ENCODE peak calls at places on chromosomes 1 and 21, in nine cellular contexts. One of them, this sample, is unnamed.

GRCh38 chr1:228542981-228543380 is 55.8 kb downstream of the RNF187 start:
- DNase-seq in heart right ventricle: no peak
- DNase-seq in spleen: peak; percentile 3
- DNase-seq in tibial artery: peak; percentile 10
- DNase-seq in ovary: no peak
- DNase-seq in body of pancreas: no peak
- DNase-seq in heart left ventricle: no peak
- DNase-seq in hepatocyte: no peak
- DNase-seq in uterus: no peak
- DNase-seq in this sample: no peak

GRCh38 chr1:150151291-150152181 is 1.8 kb downstream of the PLEKHO1 start:
- DNase-seq in heart left ventricle: peak; percentile 39
- DNase-seq in hepatocyte: no peak
- DNase-seq in ovary: peak; percentile 51
- DNase-seq in uterus: peak; percentile 43
- DNase-seq in heart right ventricle: peak; percentile 32
- DNase-seq in spleen: peak; percentile 94
- DNase-seq in tibial artery: no peak
- DNase-seq in body of pancreas: no peak
- DNase-seq in this sample: peak; percentile 72

GRCh38 chr1:70134148-70134547 is 71.2 kb downstream of the LRRC40 start:
- DNase-seq in ovary: no peak
- DNase-seq in heart right ventricle: no peak
- DNase-seq in heart left ventricle: no peak
- DNase-seq in uterus: no peak
- DNase-seq in tibial artery: no peak
- DNase-seq in body of pancreas: no peak
- DNase-seq in spleen: no peak
- DNase-seq in hepatocyte: no peak
- DNase-seq in this sample: no peak

GRCh38 chr1:99648107-99648506 is 2.2 kb downstream of the PALMD start:
- DNase-seq in heart right ventricle: peak; percentile 74
- DNase-seq in spleen: no peak
- DNase-seq in tibial artery: no peak
- DNase-seq in uterus: peak; percentile 63
- DNase-seq in heart left ventricle: peak; percentile 83
- DNase-seq in body of pancreas: peak; percentile 10
- DNase-seq in hepatocyte: peak; percentile 21
- DNase-seq in ovary: no peak
- DNase-seq in this sample: no peak

GRCh38 chr1:247448107-247448778 is 9.7 kb downstream of the OR2B11 start:
- DNase-seq in body of pancreas: peak; percentile 71
- DNase-seq in uterus: peak; percentile 57
- DNase-seq in tibial artery: peak; percentile 72
- DNase-seq in heart right ventricle: peak; percentile 71
- DNase-seq in ovary: peak; percentile 78
- DNase-seq in spleen: peak; percentile 86
- DNase-seq in hepatocyte: peak; percentile 63
- DNase-seq in heart left ventricle: peak; percentile 52
- DNase-seq in this sample: no peak

GRCh38 chr1:44801491-44802305 is 1.5 kb downstream of the PLK3 start:
- DNase-seq in uterus: no peak
- DNase-seq in heart left ventricle: no peak
- DNase-seq in tibial artery: no peak
- DNase-seq in heart right ventricle: no peak
- DNase-seq in ovary: peak; percentile 46
- DNase-seq in body of pancreas: no peak
- DNase-seq in hepatocyte: peak; percentile 25
- DNase-seq in spleen: peak; percentile 84
- DNase-seq in this sample: no peak

GRCh38 chr1:164635784-164636729 is 77.1 kb downstream of the PBX1 start:
- DNase-seq in hepatocyte: peak; percentile 61
- DNase-seq in body of pancreas: peak; percentile 85
- DNase-seq in heart right ventricle: no peak
- DNase-seq in uterus: peak; percentile 53
- DNase-seq in tibial artery: no peak
- DNase-seq in spleen: no peak
- DNase-seq in ovary: no peak
- DNase-seq in heart left ventricle: no peak
- DNase-seq in this sample: no peak

GRCh38 chr1:234065794-234066447 is 161.4 kb downstream of the SLC35F3 start:
- DNase-seq in heart right ventricle: peak; percentile 77
- DNase-seq in body of pancreas: peak; percentile 89
- DNase-seq in hepatocyte: peak; percentile 84
- DNase-seq in ovary: peak; percentile 69
- DNase-seq in heart left ventricle: peak; percentile 52
- DNase-seq in tibial artery: no peak
- DNase-seq in spleen: peak; percentile 87
- DNase-seq in uterus: peak; percentile 46
- DNase-seq in this sample: peak; percentile 38

GRCh38 chr1:10932088-10932487 is 80.4 kb upstream of the TARDBP start:
- DNase-seq in tibial artery: no peak
- DNase-seq in heart left ventricle: no peak
- DNase-seq in ovary: no peak
- DNase-seq in heart right ventricle: no peak
- DNase-seq in spleen: no peak
- DNase-seq in hepatocyte: no peak
- DNase-seq in uterus: no peak
- DNase-seq in body of pancreas: no peak
- DNase-seq in this sample: no peak

GRCh38 chr1:66434096-66434495 is 99.9 kb upstream of the SGIP1 start:
- DNase-seq in body of pancreas: peak; percentile 12
- DNase-seq in heart right ventricle: no peak
- DNase-seq in spleen: no peak
- DNase-seq in ovary: no peak
- DNase-seq in uterus: no peak
- DNase-seq in tibial artery: no peak
- DNase-seq in hepatocyte: no peak
- DNase-seq in heart left ventricle: no peak
- DNase-seq in this sample: no peak

GRCh38 chr1:97332716-97333115 is 588.1 kb downstream of the DPYD start:
- DNase-seq in heart right ventricle: no peak
- DNase-seq in body of pancreas: no peak
- DNase-seq in spleen: no peak
- DNase-seq in ovary: no peak
- DNase-seq in hepatocyte: no peak
- DNase-seq in heart left ventricle: no peak
- DNase-seq in tibial artery: no peak
- DNase-seq in uterus: no peak
- DNase-seq in this sample: no peak

GRCh38 chr1:8040586-8040985 is 14.5 kb upstream of the ERRFI1 start:
- DNase-seq in heart left ventricle: peak; percentile 70
- DNase-seq in uterus: peak; percentile 60
- DNase-seq in heart right ventricle: peak; percentile 23
- DNase-seq in ovary: no peak
- DNase-seq in hepatocyte: peak; percentile 85
- DNase-seq in tibial artery: peak; percentile 90
- DNase-seq in spleen: no peak
- DNase-seq in body of pancreas: peak; percentile 94
- DNase-seq in this sample: no peak

GRCh38 chr1:3349161-3349967 is 105.1 kb upstream of the ARHGEF16 start:
- DNase-seq in hepatocyte: peak; percentile 77
- DNase-seq in tibial artery: no peak
- DNase-seq in uterus: no peak
- DNase-seq in heart right ventricle: peak; percentile 82
- DNase-seq in body of pancreas: no peak
- DNase-seq in ovary: no peak
- DNase-seq in heart left ventricle: peak; percentile 89
- DNase-seq in spleen: no peak
- DNase-seq in this sample: no peak

GRCh38 chr1:23561813-23562100 is 2.5 kb upstream of the ID3 start:
- DNase-seq in heart left ventricle: no peak
- DNase-seq in hepatocyte: no peak
- DNase-seq in ovary: no peak
- DNase-seq in uterus: no peak
- DNase-seq in tibial artery: no peak
- DNase-seq in heart right ventricle: no peak
- DNase-seq in body of pancreas: no peak
- DNase-seq in spleen: no peak
- DNase-seq in this sample: no peak

GRCh38 chr1:30704271-30704670 is 19.1 kb downstream of the MATN1 start:
- DNase-seq in tibial artery: peak; percentile 85
- DNase-seq in hepatocyte: no peak
- DNase-seq in body of pancreas: no peak
- DNase-seq in heart right ventricle: no peak
- DNase-seq in uterus: peak; percentile 82
- DNase-seq in ovary: no peak
- DNase-seq in spleen: no peak
- DNase-seq in heart left ventricle: no peak
- DNase-seq in this sample: no peak

GRCh38 chr1:68121536-68121935 is 71.1 kb upstream of the DIRAS3 start:
- DNase-seq in tibial artery: no peak
- DNase-seq in heart right ventricle: no peak
- DNase-seq in spleen: no peak
- DNase-seq in uterus: no peak
- DNase-seq in ovary: no peak
- DNase-seq in hepatocyte: no peak
- DNase-seq in heart left ventricle: no peak
- DNase-seq in body of pancreas: no peak
- DNase-seq in this sample: no peak

GRCh38 chr21:42056996-42057689 is 14.0 kb upstream of the UMODL1 start:
- DNase-seq in body of pancreas: peak; percentile 76
- DNase-seq in heart left ventricle: no peak
- DNase-seq in uterus: no peak
- DNase-seq in heart right ventricle: no peak
- DNase-seq in hepatocyte: peak; percentile 77
- DNase-seq in spleen: peak; percentile 68
- DNase-seq in tibial artery: peak; percentile 82
- DNase-seq in ovary: no peak
- DNase-seq in this sample: no peak

DNA sequence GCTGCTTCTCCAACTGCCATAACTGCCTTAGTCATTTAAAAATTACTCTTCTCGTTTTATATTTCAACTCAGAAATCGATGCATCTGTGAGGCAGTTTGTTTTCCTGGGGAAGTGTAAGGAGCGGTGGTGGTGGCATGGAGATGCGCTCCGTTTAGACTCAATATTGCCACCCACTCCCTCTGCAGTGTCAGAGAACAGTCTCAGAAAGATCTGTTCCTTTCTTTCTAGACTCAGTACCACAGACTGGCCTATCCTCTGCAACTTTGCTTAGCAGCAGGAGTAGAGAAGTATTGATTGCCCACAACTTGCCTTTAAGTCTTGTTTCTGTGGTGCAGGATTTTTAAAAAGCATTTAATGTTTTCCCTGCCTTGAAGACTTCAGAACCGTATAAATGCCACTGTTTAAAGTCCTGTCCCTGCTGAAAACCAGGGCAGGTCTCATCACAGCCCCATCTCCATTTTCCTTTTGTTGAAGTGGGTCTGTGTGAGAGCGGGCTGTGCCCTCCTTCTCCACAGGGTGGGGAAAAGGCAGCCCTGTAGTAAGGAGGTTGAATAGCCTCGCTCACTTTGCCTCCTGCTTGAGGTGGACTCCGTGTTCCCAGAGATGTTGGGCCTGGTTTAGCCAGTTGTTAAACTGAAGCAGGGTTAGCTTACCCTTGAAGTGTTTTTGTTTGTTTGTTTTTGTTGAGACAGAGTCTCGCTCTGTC is 105.2 kb downstream of the NFIA start:
- DNase-seq in spleen: no peak
- DNase-seq in heart left ventricle: no peak
- DNase-seq in tibial artery: no peak
- DNase-seq in heart right ventricle: no peak
- DNase-seq in uterus: no peak
- DNase-seq in hepatocyte: no peak
- DNase-seq in ovary: no peak
- DNase-seq in body of pancreas: no peak
- DNase-seq in this sample: no peak
- H3K27ac ChIP-seq in spleen: no peak overlapping the region
- H3K27ac ChIP-seq in heart left ventricle: no peak overlapping the region
- H3K27ac ChIP-seq in tibial artery: peak overlapping the region; percentile 84
- H3K27ac ChIP-seq in heart right ventricle: no peak overlapping the region
- H3K27ac ChIP-seq in uterus: no peak overlapping the region
- H3K27ac ChIP-seq in hepatocyte: no peak overlapping the region
- H3K27ac ChIP-seq in ovary: no peak overlapping the region
- H3K27ac ChIP-seq in body of pancreas: peak overlapping the region; percentile 17
- H3K27ac ChIP-seq in this sample: no peak overlapping the region

DNA sequence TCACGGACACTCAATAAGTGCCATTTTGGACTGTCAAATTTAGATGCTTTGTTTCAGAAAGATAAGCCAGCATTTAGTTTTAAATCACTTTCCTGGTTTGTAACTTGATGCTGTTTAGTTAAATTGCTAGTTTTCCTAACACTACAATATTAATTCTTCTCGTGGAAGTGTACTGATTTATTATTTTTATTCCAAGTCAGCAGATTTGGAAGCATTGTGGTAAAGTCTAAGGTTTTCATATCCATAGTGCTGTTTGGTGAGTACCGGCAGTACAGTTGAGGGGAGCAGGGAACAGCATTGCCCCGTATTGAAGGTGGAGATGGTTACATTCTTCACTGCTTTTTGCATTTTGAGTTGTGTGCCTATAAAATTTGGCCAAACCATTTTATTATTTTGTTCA is 36.3 kb downstream of the S100B start:
- DNase-seq in body of pancreas: no peak
- DNase-seq in spleen: no peak
- DNase-seq in tibial artery: no peak
- DNase-seq in uterus: no peak
- DNase-seq in heart right ventricle: no peak
- DNase-seq in heart left ventricle: no peak
- DNase-seq in hepatocyte: no peak
- DNase-seq in ovary: no peak
- DNase-seq in this sample: no peak
- H3K36me3 ChIP-seq in body of pancreas: peaks cover 25% of the 10 kb centered on the region
- H3K36me3 ChIP-seq in spleen: peaks cover 98% of the 10 kb centered on the region
- H3K36me3 ChIP-seq in tibial artery: peaks cover 89% of the 10 kb centered on the region
- H3K36me3 ChIP-seq in uterus: no peaks in the 10 kb centered on the region
- H3K36me3 ChIP-seq in heart right ventricle: peaks cover 84% of the 10 kb centered on the region
- H3K36me3 ChIP-seq in heart left ventricle: peaks cover 27% of the 10 kb centered on the region
- H3K36me3 ChIP-seq in hepatocyte: no peaks in the 10 kb centered on the region
- H3K36me3 ChIP-seq in ovary: no peaks in the 10 kb centered on the region
- H3K36me3 ChIP-seq in this sample: peaks cover 24% of the 10 kb centered on the region

GRCh38 chr1:41498809-41499208 is 14.3 kb upstream of the EDN2 start:
- DNase-seq in body of pancreas: peak; percentile 75
- DNase-seq in hepatocyte: no peak
- DNase-seq in ovary: peak; percentile 51
- DNase-seq in spleen: no peak
- DNase-seq in uterus: peak; percentile 62
- DNase-seq in heart left ventricle: peak; percentile 74
- DNase-seq in tibial artery: peak; percentile 90
- DNase-seq in heart right ventricle: peak; percentile 77
- DNase-seq in this sample: no peak
- H3K27ac ChIP-seq in body of pancreas: peak overlapping the region; percentile 48
- H3K27ac ChIP-seq in hepatocyte: no peak overlapping the region
- H3K27ac ChIP-seq in ovary: no peak overlapping the region
- H3K27ac ChIP-seq in spleen: no peak overlapping the region
- H3K27ac ChIP-seq in uterus: peak overlapping the region; percentile 98
- H3K27ac ChIP-seq in heart left ventricle: no peak overlapping the region
- H3K27ac ChIP-seq in tibial artery: peak overlapping the region; percentile 96
- H3K27ac ChIP-seq in heart right ventricle: no peak overlapping the region
- H3K27ac ChIP-seq in this sample: no peak overlapping the region

DNA sequence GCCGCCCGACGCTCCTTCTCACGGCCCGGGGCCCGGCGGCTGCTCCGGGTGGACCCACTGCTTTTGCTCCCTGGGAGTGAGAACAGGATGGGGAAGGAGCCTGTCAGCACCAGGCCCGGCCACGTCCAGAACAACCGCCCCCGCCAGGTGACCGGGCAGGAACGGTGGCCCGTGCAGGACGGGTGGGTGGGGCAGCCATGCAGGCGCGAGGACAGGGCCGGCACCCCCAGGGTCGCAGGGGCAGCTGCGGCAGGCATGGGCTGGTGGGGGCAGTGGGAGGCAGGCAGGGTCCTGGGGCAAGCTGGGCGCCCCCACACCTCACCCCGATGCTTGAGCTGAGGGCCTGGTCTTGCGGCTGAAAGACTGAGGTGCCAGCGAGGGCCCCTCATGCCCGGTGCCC is 5.4 kb downstream of the TAS1R3 start:
- DNase-seq in hepatocyte: no peak
- DNase-seq in tibial artery: no peak
- DNase-seq in ovary: no peak
- DNase-seq in body of pancreas: no peak
- DNase-seq in uterus: no peak
- DNase-seq in heart left ventricle: no peak
- DNase-seq in spleen: no peak
- DNase-seq in heart right ventricle: no peak
- DNase-seq in this sample: no peak
- H3K36me3 ChIP-seq in hepatocyte: no peaks in the 10 kb centered on the region
- H3K36me3 ChIP-seq in tibial artery: peaks cover 63% of the 10 kb centered on the region
- H3K36me3 ChIP-seq in ovary: no peaks in the 10 kb centered on the region
- H3K36me3 ChIP-seq in body of pancreas: peaks cover 12% of the 10 kb centered on the region
- H3K36me3 ChIP-seq in uterus: no peaks in the 10 kb centered on the region
- H3K36me3 ChIP-seq in heart left ventricle: peaks cover 13% of the 10 kb centered on the region
- H3K36me3 ChIP-seq in spleen: peaks cover 50% of the 10 kb centered on the region
- H3K36me3 ChIP-seq in heart right ventricle: peaks cover 40% of the 10 kb centered on the region
- H3K36me3 ChIP-seq in this sample: no peaks in the 10 kb centered on the region